ENCODE peak calls at places on chromosomes 1 and 21, in seven cellular contexts. M, O, X, T, L, N and Y are unnamed samples.
A peak's percentile ranks its signal among the peaks of the same experiment; 100 is the strongest.

GRCh38 chr1:245234217-245235120 is 79.7 kb downstream of the KIF26B start:
- DNase-seq in M (no peak), O (no peak), X (no peak), T (no peak), L (peak; percentile 67), N (no peak), Y (no peak)

GRCh38 chr1:41618066-41618825 is 133.8 kb upstream of the EDN2 start:
- DNase-seq in M (peak; percentile 62), O (no peak), X (no peak), T (no peak), L (no peak), N (no peak), Y (no peak)

GRCh38 chr1:41476807-41477361 is 7.6 kb downstream of the EDN2 start:
- DNase-seq in M (no peak), O (no peak), X (no peak), T (no peak), L (no peak), N (no peak), Y (no peak)

GRCh38 chr1:64000021-64000420 is 203.4 kb upstream of the UBE2U start:
- DNase-seq in M (peak; percentile 67), O (no peak), X (no peak), T (no peak), L (no peak), N (no peak), Y (peak; percentile 38)

GRCh38 chr1:115888976-115889375 is 48.0 kb upstream of the NHLH2 start:
- DNase-seq in M (no peak), O (no peak), X (no peak), T (no peak), L (no peak), N (no peak), Y (no peak)

GRCh38 chr1:238409947-238410346 is 519.2 kb upstream of the ZP4 start:
- DNase-seq in M (no peak), O (no peak), X (no peak), T (no peak), L (no peak), N (no peak), Y (no peak)

GRCh38 chr21:33780631-33781030 is 135.0 kb downstream of the ATP5PO start:
- DNase-seq in M (no peak), O (no peak), X (no peak), T (no peak), L (no peak), N (no peak), Y (no peak)

GRCh38 chr1:39335278-39335677 is 130.8 kb downstream of the MACF1 start:
- DNase-seq in M (no peak), O (no peak), X (no peak), T (no peak), L (no peak), N (no peak), Y (no peak)

GRCh38 chr1:206803221-206803730 is 31.0 kb upstream of the IL10 start:
- DNase-seq in M (no peak), O (peak; percentile 64), X (peak; percentile 39), T (peak; percentile 27), L (no peak), N (no peak), Y (no peak)

GRCh38 chr1:153360592-153360991 is 2.9 kb downstream of the S100A9 start:
- DNase-seq in M (no peak), O (no peak), X (no peak), T (no peak), L (no peak), N (no peak), Y (no peak)

GRCh38 chr1:179175011-179175934 is 54.2 kb downstream of the ABL2 start:
- DNase-seq in M (peak; percentile 53), O (no peak), X (no peak), T (no peak), L (no peak), N (peak; percentile 38), Y (no peak)

GRCh38 chr1:180228648-180229482 is 1.2 kb upstream of the LHX4 start:
- DNase-seq in M (no peak), O (no peak), X (no peak), T (no peak), L (no peak), N (no peak), Y (no peak)

GRCh38 chr1:39391741-39392679 is 99.4 kb upstream of the BMP8A start:
- DNase-seq in M (peak; percentile 87), O (no peak), X (no peak), T (no peak), L (no peak), N (peak; percentile 43), Y (peak; percentile 56)

GRCh38 chr1:204072951-204073836 is at the start of gene SOX13:
- DNase-seq in M (peak; percentile 91), O (no peak), X (no peak), T (no peak), L (peak; percentile 80), N (peak; percentile 85), Y (peak; percentile 89)

GRCh38 chr1:162179121-162179520 is 109.6 kb downstream of the NOS1AP start:
- DNase-seq in M (no peak), O (no peak), X (no peak), T (no peak), L (no peak), N (no peak), Y (no peak)

GRCh38 chr1:37325509-37326437 is 148.6 kb upstream of the ZC3H12A start:
- DNase-seq in M (no peak), O (no peak), X (no peak), T (no peak), L (no peak), N (no peak), Y (no peak)

GRCh38 chr1:9402717-9403116 is 110.0 kb downstream of the SPSB1 start:
- DNase-seq in M (no peak), O (no peak), X (no peak), T (no peak), L (no peak), N (no peak), Y (no peak)

GRCh38 chr1:224526771-224527170 is 89.3 kb upstream of the CNIH3 start:
- DNase-seq in M (no peak), O (no peak), X (no peak), T (no peak), L (no peak), N (no peak), Y (no peak)

GRCh38 chr21:34734696-34735095 is 65.9 kb downstream of the CLIC6 start:
- DNase-seq in M (no peak), O (no peak), X (no peak), T (no peak), L (no peak), N (no peak), Y (no peak)

GRCh38 chr1:23013657-23014056 is 2.0 kb downstream of the TEX46 start:
- DNase-seq in M (no peak), O (no peak), X (no peak), T (peak; percentile 43), L (peak; percentile 29), N (no peak), Y (no peak)

GRCh38 chr1:236168716-236169429 is 26.5 kb downstream of the GPR137B start:
- DNase-seq in M (peak; percentile 79), O (no peak), X (no peak), T (peak; percentile 16), L (no peak), N (peak; percentile 9), Y (no peak)

GRCh38 chr21:33099131-33099530 is 29.2 kb downstream of the OLIG1 start:
- DNase-seq in M (no peak), O (no peak), X (no peak), T (no peak), L (no peak), N (no peak), Y (no peak)

GRCh38 chr1:15249032-15249601 is 2.1 kb downstream of the FHAD1 start:
- DNase-seq in M (no peak), O (peak; percentile 49), X (no peak), T (no peak), L (no peak), N (no peak), Y (no peak)

GRCh38 chr1:31576201-31576669 is at the start of gene TINAGL1:
- DNase-seq in M (no peak), O (no peak), X (no peak), T (no peak), L (no peak), N (no peak), Y (no peak)

GRCh38 chr21:40422851-40423635 is 423.9 kb downstream of the DSCAM start:
- DNase-seq in M (no peak), O (no peak), X (no peak), T (no peak), L (no peak), N (no peak), Y (no peak)

GRCh38 chr1:65527672-65528071 is 107.2 kb downstream of the LEPR start:
- DNase-seq in M (peak; percentile 59), O (no peak), X (no peak), T (no peak), L (no peak), N (no peak), Y (no peak)

GRCh38 chr1:43241352-43241953 is 28.3 kb upstream of the TMEM125 start:
- DNase-seq in M (no peak), O (no peak), X (no peak), T (no peak), L (no peak), N (no peak), Y (peak; percentile 20)

GRCh38 chr1:179038528-179039281 is 13.0 kb downstream of the FAM20B start:
- DNase-seq in M (no peak), O (no peak), X (no peak), T (peak; percentile 47), L (no peak), N (no peak), Y (no peak)

GRCh38 chr21:39022901-39023693 is 160.2 kb downstream of the PSMG1 start:
- DNase-seq in M (no peak), O (no peak), X (no peak), T (no peak), L (no peak), N (no peak), Y (no peak)

GRCh38 chr1:42439940-42440339 is 15.9 kb downstream of the ZMYND12 start:
- DNase-seq in M (peak; percentile 45), O (no peak), X (no peak), T (no peak), L (no peak), N (no peak), Y (peak; percentile 33)

GRCh38 chr1:147569587-147570241 is 28.4 kb downstream of the BCL9 start:
- DNase-seq in M (no peak), O (no peak), X (no peak), T (no peak), L (no peak), N (no peak), Y (no peak)